ENCODE peak calls at places on chromosomes 7 and 10, in ten cellular contexts. A, Z, U, F, R, D, S, V, K and H are unnamed samples.

GRCh38 chr10:7986851-7987250 is 67.6 kb upstream of the GATA3 start:
- DNase-seq in S (peak), R (no peak), A (peak), Z (no peak), D (no peak), U (no peak), K (no peak), V (no peak), F (no peak), H (no peak)

GRCh38 chr7:15007507-15007906 is 105.0 kb upstream of the DGKB start:
- DNase-seq in F (no peak), S (peak), A (peak), R (no peak), Z (no peak), K (no peak), D (no peak), V (no peak), U (peak), H (no peak)

GRCh38 chr7:34058791-34059550 is 153.6 kb downstream of the BMPER start:
- DNase-seq in D (no peak), Z (no peak), U (no peak), S (peak), R (no peak), A (peak), V (no peak), F (no peak), K (no peak), H (no peak)

GRCh38 chr10:22850541-22850940 is 77.3 kb upstream of the ARMC3 start:
- DNase-seq in D (no peak), U (no peak), S (peak), K (no peak), V (no peak), R (no peak), A (no peak), Z (no peak), F (no peak), H (no peak)

GRCh38 chr7:74272305-74273038 is 16.7 kb upstream of the CLIP2 start:
- DNase-seq in A (peak), D (peak), Z (no peak), U (peak), F (peak), R (peak), V (peak), S (peak), K (peak), H (peak)

GRCh38 chr7:104038136-104038535 is 48.7 kb upstream of the RELN start:
- DNase-seq in D (no peak), K (no peak), V (no peak), A (no peak), Z (no peak), U (no peak), F (no peak), S (no peak), R (no peak), H (no peak)

GRCh38 chr7:372546-372938 is 82.6 kb downstream of the FOXL3 start:
- DNase-seq in D (peak), Z (no peak), S (no peak), U (no peak), A (no peak), K (no peak), R (peak), V (no peak), F (no peak), H (no peak)

GRCh38 chr7:73700581-73701134 is 17.3 kb downstream of the BUD23 start:
- DNase-seq in D (no peak), Z (no peak), R (no peak), S (no peak), V (no peak), A (no peak), K (no peak), U (no peak), F (no peak), H (no peak)

GRCh38 chr7:151813997-151814396 is 62.9 kb downstream of the PRKAG2 start:
- DNase-seq in U (no peak), F (no peak), S (peak), D (no peak), R (no peak), K (no peak), Z (no peak), A (no peak), V (peak), H (no peak)

GRCh38 chr7:112290065-112290464 is 83.6 kb downstream of the ZNF277 start:
- DNase-seq in F (no peak), Z (no peak), A (peak), S (peak), D (no peak), R (no peak), U (peak), V (no peak), K (no peak), H (no peak)

GRCh38 chr10:50972591-50972990 is 87.2 kb upstream of the A1CF start:
- DNase-seq in K (no peak), F (peak), V (no peak), A (no peak), S (no peak), D (no peak), R (no peak), U (no peak), Z (no peak), H (no peak)

GRCh38 chr10:27285093-27285492 is 44.5 kb upstream of the ACBD5 start:
- DNase-seq in Z (peak), R (no peak), S (peak), F (no peak), V (no peak), U (peak), D (peak), K (no peak), A (peak), H (no peak)

GRCh38 chr7:129437190-129437589 is 3.0 kb downstream of the STRIP2 start:
- DNase-seq in R (no peak), F (no peak), K (no peak), S (no peak), V (no peak), U (no peak), A (no peak), D (no peak), Z (no peak), H (no peak)

GRCh38 chr10:79165068-79165467 is 96.3 kb downstream of the ZMIZ1 start:
- DNase-seq in Z (no peak), A (peak), U (no peak), V (no peak), K (no peak), D (no peak), S (no peak), F (no peak), R (no peak), H (no peak)

GRCh38 chr7:131331806-131332205 is 4.1 kb downstream of the MKLN1 start:
- DNase-seq in R (no peak), K (no peak), F (no peak), D (no peak), A (no peak), S (no peak), Z (no peak), V (no peak), U (no peak), H (no peak)

GRCh38 chr7:69561256-69561655 is 37.0 kb upstream of the AUTS2 start:
- DNase-seq in Z (no peak), V (no peak), D (no peak), K (no peak), S (peak), R (no peak), A (no peak), U (no peak), F (no peak), H (no peak)

GRCh38 chr7:134724606-134725005 is 54.8 kb upstream of the CALD1 start:
- DNase-seq in S (peak), U (peak), V (no peak), D (no peak), K (no peak), F (no peak), R (no peak), A (peak), Z (no peak), H (no peak)

GRCh38 chr10:97399843-97400545 is 1.1 kb downstream of the RRP12 start:
- DNase-seq in K (no peak), U (peak), Z (no peak), R (no peak), S (peak), V (peak), D (peak), A (peak), F (peak), H (no peak)

GRCh38 chr10:22345301-22346086 is at the start of gene SPAG6:
- DNase-seq in V (peak), U (no peak), F (peak), K (peak), A (no peak), D (peak), S (peak), Z (no peak), R (peak), H (no peak)

GRCh38 chr10:69703766-69704191 is 73.7 kb downstream of the FAM241B start:
- DNase-seq in R (no peak), K (no peak), S (peak), Z (no peak), A (peak), F (no peak), U (peak), V (no peak), D (no peak), H (no peak)

GRCh38 chr7:36663481-36663880 is 60.8 kb downstream of the AOAH start:
- DNase-seq in U (no peak), Z (no peak), A (peak), D (no peak), F (no peak), S (no peak), R (no peak), K (no peak), V (no peak), H (no peak)

GRCh38 chr7:46658281-46658680 is 737.2 kb upstream of the IGFBP3 start:
- DNase-seq in S (no peak), D (no peak), F (no peak), A (no peak), V (no peak), K (no peak), Z (no peak), R (no peak), U (no peak), H (no peak)

GRCh38 chr7:44633254-44634186 is 27.1 kb downstream of the OGDH start:
- DNase-seq in D (peak), V (peak), R (peak), Z (no peak), S (peak), A (peak), K (peak), U (peak), F (peak), H (peak)

GRCh38 chr7:44636041-44636580 is 29.7 kb downstream of the OGDH start:
- DNase-seq in Z (no peak), K (no peak), S (no peak), A (no peak), V (no peak), F (no peak), U (no peak), R (no peak), D (peak), H (peak)

GRCh38 chr7:44636926-44637325 is 30.5 kb downstream of the OGDH start:
- DNase-seq in S (no peak), K (no peak), V (no peak), A (no peak), Z (no peak), R (no peak), D (peak), F (no peak), U (no peak), H (peak)

GRCh38 chr7:44634187-44634838 is 27.9 kb downstream of the OGDH start:
- DNase-seq in U (no peak), F (peak), S (no peak), Z (no peak), K (no peak), A (no peak), D (no peak), V (no peak), R (no peak), H (peak)

GRCh38 chr7:44634839-44635591 is 28.6 kb downstream of the OGDH start:
- DNase-seq in Z (no peak), S (peak), F (peak), A (no peak), U (no peak), R (peak), D (peak), K (no peak), V (peak), H (peak)
- H3K27ac ChIP-seq in Z (peak), S (peak), F (peak), A (no peak), U (peak), R (peak), D (no peak), K (peak), V (peak), H (no peak)

GRCh38 chr10:120456626-120457430 is at the start of gene PLPP4:
- DNase-seq in V (no peak), D (peak), R (peak), F (no peak), Z (no peak), A (no peak), S (peak), K (no peak), U (peak), H (no peak)
- H3K4me3 ChIP-seq in V (peak), D (no peak), R (peak), F (peak), Z (no peak), A (no peak), S (peak), K (peak), U (peak), H (peak)

GRCh38 chr10:102157224-102157623 is 5.0 kb downstream of the NOLC1 start:
- DNase-seq in V (no peak), U (no peak), A (no peak), S (no peak), Z (no peak), F (no peak), D (no peak), K (no peak), R (no peak), H (peak)
- H3K27ac ChIP-seq in V (no peak), U (no peak), A (no peak), S (no peak), Z (no peak), F (no peak), D (no peak), K (no peak), R (no peak), H (no peak)

DNA sequence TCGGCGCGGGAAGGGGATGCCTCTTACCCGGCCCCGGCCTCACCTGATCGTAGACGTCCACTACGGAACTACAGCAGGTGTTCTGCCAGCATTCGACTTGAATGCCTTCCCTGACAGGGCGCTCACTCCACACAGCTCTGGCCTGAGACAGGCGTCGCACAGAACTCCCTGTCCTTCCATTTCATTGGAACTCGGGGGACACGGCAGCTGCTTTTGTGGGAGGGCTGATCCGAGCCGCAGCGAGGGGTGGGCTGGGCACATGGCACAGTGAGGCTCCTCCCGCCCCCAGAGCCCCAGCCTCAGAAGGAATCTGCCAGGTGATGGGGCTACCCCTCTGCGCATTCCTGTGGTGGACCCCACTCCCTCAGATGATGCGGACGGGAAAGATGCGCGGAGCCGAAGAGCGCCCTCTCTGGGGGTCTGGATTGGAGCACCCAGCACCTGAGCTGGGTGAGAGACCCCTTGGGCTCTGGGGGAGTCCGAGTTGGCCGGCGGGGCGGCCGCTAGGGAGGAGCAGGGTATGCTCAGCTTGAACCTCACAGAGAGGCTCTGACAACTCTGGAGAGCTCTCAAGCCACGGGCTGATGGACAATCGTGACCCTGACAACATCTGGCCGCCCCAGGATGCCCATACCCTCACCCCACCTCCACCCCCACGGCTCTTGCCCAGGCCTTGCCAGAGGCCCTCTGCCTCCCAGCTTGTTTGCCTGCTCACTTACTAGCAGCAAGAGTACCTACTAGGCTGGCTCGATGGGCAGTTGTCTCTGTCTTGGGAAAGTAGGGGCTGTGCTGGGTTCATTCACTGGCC is 36.6 kb downstream of the RASGEF1A start:
- DNase-seq in V (peak), R (peak), S (no peak), D (peak), A (no peak), K (peak), Z (no peak), F (no peak), U (no peak), H (peak)
- H3K4me3 ChIP-seq in V (peak), R (peak), S (peak), D (no peak), A (no peak), K (peak), Z (no peak), F (peak), U (no peak), H (peak)

DNA sequence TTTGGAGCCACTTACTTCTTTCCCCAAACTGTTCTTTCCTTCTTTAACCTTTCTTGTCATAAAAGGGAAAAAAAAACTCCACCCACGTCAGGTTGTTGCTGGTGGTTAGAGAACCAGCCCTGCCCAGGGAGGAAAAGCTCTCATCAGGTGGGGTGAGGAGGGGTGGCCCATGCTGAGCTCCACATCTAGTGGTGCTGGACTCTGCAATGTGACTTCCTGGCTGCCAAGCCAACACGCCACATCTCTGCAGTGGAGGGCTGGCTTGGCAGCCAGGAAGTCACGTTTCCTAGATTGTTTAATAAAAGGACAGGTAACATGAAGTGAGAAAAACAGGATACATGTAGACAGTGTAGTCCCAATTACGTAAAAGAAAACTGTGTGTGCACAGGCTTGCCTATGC is 37.4 kb downstream of the WIPF3 start:
- DNase-seq in Z (no peak), F (peak), A (no peak), R (no peak), U (no peak), D (no peak), K (no peak), S (no peak), V (no peak), H (no peak)
- H3K27ac ChIP-seq in Z (no peak), F (peak), A (no peak), R (no peak), U (no peak), D (no peak), K (no peak), S (no peak), V (peak), H (no peak)

GRCh38 chr10:3622427-3622826 is 162.6 kb downstream of the KLF6 start:
- DNase-seq in D (no peak), U (no peak), S (no peak), K (no peak), A (no peak), R (no peak), Z (no peak), F (no peak), V (no peak), H (no peak)

GRCh38 chr10:3624367-3624766 is 160.6 kb downstream of the KLF6 start:
- DNase-seq in F (no peak), D (no peak), A (peak), S (peak), V (no peak), R (no peak), K (peak), U (peak), Z (no peak), H (peak)

GRCh38 chr10:3623746-3624145 is 161.3 kb downstream of the KLF6 start:
- DNase-seq in A (peak), V (no peak), K (no peak), Z (no peak), F (no peak), R (no peak), S (peak), U (no peak), D (no peak), H (no peak)

GRCh38 chr10:3620818-3621217 is 164.2 kb downstream of the KLF6 start:
- DNase-seq in Z (no peak), D (no peak), U (no peak), V (no peak), R (no peak), A (no peak), F (no peak), K (no peak), S (no peak), H (no peak)

GRCh38 chr10:3622845-3623621 is 162.0 kb downstream of the KLF6 start:
- DNase-seq in K (no peak), A (peak), Z (no peak), V (no peak), R (no peak), F (no peak), U (no peak), D (no peak), S (peak), H (no peak)
- H3K4me3 ChIP-seq in K (no peak), A (no peak), Z (no peak), V (no peak), R (no peak), F (no peak), U (no peak), D (no peak), S (no peak), H (no peak)